ENCODE peak calls at places on chromosome 13, in four cellular contexts. C, A, N and E are unnamed samples.

GRCh38 chr13:35512271-35512920 is 35.9 kb upstream of the MAB21L1 start:
- DNase-seq in A (no peak), N (peak), C (peak), E (peak)

GRCh38 chr13:30033681-30034447 is 183.4 kb upstream of the UBL3 start:
- DNase-seq in C (peak), N (peak), A (no peak), E (peak)

GRCh38 chr13:51793570-51794273 is 10.2 kb downstream of the DHRS12 start:
- DNase-seq in A (peak), N (peak), C (peak), E (peak)

GRCh38 chr13:113350065-113350937 is 13.6 kb downstream of the GRTP1 start:
- DNase-seq in A (peak), N (no peak), C (no peak), E (no peak)

GRCh38 chr13:29516880-29517279 is 78.6 kb downstream of the SLC7A1 start:
- DNase-seq in N (no peak), A (no peak), C (no peak), E (no peak)

GRCh38 chr13:33347866-33348265 is 62.3 kb upstream of the STARD13 start:
- DNase-seq in A (no peak), N (no peak), C (no peak), E (no peak)

GRCh38 chr13:107370036-107370785 is 802.3 kb upstream of the ARGLU1 start:
- DNase-seq in C (no peak), A (no peak), N (peak), E (peak)

GRCh38 chr13:112690242-112690943 is 555 bp downstream of the ATP11A start:
- DNase-seq in C (peak), A (peak), N (peak), E (peak)

GRCh38 chr13:73162912-73163911 is 104.4 kb downstream of the KLF5 start:
- DNase-seq in N (no peak), C (no peak), A (no peak), E (no peak)

GRCh38 chr13:31437975-31438374 is 238.2 kb downstream of the B3GLCT start:
- DNase-seq in N (no peak), A (no peak), C (no peak), E (no peak)

GRCh38 chr13:34863360-34864135 is 78.5 kb upstream of the NBEA start:
- DNase-seq in A (no peak), N (peak), C (peak), E (peak)

GRCh38 chr13:99605417-99606321 is 104.4 kb downstream of the TM9SF2 start:
- DNase-seq in N (no peak), C (peak), A (peak), E (no peak)

GRCh38 chr13:95955255-95955654 is 97.9 kb downstream of the UGGT2 start:
- DNase-seq in C (no peak), A (no peak), N (no peak), E (no peak)

GRCh38 chr13:98457053-98457452 is 119.9 kb downstream of the STK24 start:
- DNase-seq in A (no peak), N (no peak), C (no peak), E (no peak)

GRCh38 chr13:102948006-102948405 is 102.2 kb downstream of the ERCC5 start:
- DNase-seq in N (no peak), C (peak), A (no peak), E (peak)

GRCh38 chr13:32428581-32429072 is 697 bp upstream of the N4BP2L1 start:
- DNase-seq in N (no peak), C (no peak), A (peak), E (no peak)

GRCh38 chr13:47066261-47066660 is 169.4 kb upstream of the HTR2A start:
- DNase-seq in A (no peak), C (no peak), N (no peak), E (peak)

GRCh38 chr13:34465423-34465922 is 476.6 kb upstream of the NBEA start:
- DNase-seq in N (no peak), A (no peak), C (no peak), E (no peak)

GRCh38 chr13:67204731-67205130 is 25.4 kb downstream of the PCDH9 start:
- DNase-seq in A (no peak), C (no peak), N (no peak), E (peak)

GRCh38 chr13:45592758-45593157 is 22.8 kb downstream of the ERICH6B start:
- DNase-seq in A (no peak), C (no peak), N (no peak), E (no peak)

GRCh38 chr13:30016398-30016797 is 166.0 kb upstream of the UBL3 start:
- DNase-seq in A (no peak), C (no peak), N (no peak), E (no peak)

GRCh38 chr13:112720814-112721197 is 31.0 kb downstream of the ATP11A start:
- DNase-seq in A (no peak), C (no peak), N (no peak), E (no peak)

GRCh38 chr13:51770681-51771417 is 33.1 kb downstream of the DHRS12 start:
- DNase-seq in C (no peak), N (no peak), A (peak), E (no peak)

DNA sequence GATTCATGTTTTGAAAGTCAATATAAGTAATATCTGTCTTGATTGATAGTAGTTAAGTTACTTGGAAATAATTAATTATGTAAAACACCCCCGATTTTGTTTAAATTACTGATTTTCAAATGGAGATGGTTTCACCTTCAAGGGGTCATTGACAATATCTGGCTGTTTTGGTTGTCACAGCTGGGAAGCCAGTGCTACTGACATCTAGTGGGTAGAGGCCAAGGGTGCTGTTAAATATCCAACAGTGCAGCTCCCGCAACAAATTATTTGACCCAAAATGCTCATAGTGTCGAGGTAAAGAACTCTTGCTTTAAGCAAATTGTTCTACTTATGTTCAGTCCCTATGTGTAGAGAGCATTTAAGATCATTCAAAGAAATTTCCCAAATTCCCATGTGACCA is 50.6 kb upstream of the PCDH20 start:
- DNase-seq in N (no peak), C (no peak), A (no peak), E (no peak)
- TF ChIP-seq CTCF in N (no peak), C (peak), A (peak), E (no peak)

DNA sequence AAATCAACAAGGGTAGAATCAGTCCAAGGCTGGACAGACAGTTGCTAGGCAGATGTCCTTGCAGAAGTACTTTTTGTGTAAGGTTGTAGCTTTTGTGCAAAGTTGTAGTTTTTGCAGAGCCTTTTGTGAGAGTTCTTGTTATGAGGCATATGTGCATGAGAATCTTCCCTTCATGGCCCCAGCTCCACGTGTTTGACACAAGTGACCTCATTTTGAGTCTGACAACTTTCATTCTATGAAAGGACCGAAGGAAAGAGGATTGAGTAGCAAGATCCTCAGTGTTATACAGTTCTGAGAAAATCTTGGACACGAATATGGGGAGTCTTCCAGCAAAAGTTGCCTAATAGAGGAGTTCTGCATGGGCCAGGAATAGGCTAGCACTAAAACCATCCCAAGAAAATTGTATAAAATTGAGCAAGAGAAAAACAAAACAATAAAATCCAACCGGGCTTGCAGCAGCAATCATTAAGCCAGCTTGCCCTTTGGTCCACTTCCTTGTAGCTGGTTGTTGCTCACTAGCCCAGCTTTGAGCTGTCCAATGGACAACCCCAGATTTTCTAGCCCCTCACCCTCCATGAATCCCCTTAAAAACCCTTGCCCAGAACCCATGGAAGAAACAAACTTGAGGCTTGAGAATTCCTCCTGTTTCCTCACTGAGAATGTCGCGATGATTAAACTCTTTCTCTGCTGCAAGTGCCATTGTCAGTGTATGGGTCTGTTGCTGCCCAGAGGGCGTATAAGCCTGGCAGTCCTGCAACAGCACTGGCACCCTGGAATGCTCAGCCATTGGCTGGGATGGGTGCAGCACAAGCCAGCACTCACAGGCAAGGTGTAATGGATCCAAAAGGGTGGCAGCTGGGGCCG is 6.5 kb downstream of the EPSTI1 start:
- DNase-seq in N (peak), C (peak), A (no peak), E (no peak)
- H3K4me3 ChIP-seq in N (no peak), C (no peak), A (no peak), E (no peak)

DNA sequence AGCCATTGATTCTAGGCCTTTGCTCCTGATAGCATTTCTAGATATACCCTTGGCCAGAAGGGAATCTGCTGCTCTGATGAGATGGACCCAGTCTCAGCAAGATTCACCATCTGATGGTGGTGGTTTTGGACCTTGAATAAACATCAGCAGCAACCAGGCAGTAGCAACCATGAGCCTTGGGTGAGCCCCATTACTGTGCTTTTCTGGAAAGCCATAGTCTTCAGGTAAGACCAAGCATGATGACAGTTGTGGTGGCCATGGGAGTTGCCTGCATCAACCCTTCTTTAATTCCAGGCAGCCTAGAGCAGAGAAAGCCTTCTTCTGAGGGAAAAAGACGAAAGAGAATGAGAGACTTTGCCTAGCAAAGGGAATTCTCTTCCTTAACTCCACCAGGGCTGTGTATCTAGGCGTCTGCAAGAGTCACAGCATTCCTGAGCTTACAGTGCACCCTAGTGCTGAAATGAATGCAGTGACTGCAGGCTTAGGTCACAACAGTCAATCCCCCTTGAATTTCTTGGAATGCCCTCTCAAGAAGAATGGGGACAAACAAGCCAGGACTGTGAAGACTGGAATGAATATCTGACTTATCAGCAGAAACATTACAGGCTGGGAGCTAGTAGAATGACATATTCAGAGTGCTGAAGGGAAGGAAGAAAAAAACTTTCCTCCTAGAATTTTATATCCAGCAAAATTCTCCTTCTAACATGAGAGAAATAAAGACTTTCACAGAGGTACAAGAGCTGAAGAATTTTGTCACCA is 942.4 kb upstream of the PCDH20 start:
- DNase-seq in N (peak), A (peak), C (peak), E (peak)
- TF ChIP-seq CTCF in N (no peak), A (peak), C (peak), E (peak)

GRCh38 chr13:71798723-71799122 is 68.3 kb downstream of the DACH1 start:
- DNase-seq in C (no peak), A (no peak), N (no peak), E (no peak)

GRCh38 chr13:71801781-71802180 is 65.2 kb downstream of the DACH1 start:
- DNase-seq in A (no peak), N (no peak), C (no peak), E (no peak)

GRCh38 chr13:71799320-71799719 is 67.7 kb downstream of the DACH1 start:
- DNase-seq in N (no peak), A (no peak), C (no peak), E (no peak)

GRCh38 chr13:71797487-71797886 is 69.5 kb downstream of the DACH1 start:
- DNase-seq in N (peak), A (no peak), C (no peak), E (no peak)

DNA sequence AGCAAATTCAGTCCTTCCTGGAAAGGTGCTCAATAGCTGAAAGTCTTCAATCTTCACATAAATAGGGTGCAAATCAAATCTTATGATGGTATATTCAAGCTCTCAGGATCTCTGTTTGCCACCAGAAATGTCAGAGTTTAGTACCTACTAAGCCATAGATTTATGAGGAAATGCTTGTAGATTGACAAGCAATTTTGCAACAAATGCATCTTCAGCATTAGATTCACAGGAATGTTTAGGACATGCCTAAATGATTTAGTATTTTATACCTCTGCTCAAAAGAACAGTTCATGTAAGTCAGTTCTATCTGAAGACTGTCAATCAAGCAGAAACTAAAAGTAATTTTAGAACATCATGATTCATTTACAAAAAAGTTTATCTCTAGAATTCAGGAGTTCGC is 65.8 kb downstream of the DACH1 start:
- DNase-seq in N (no peak), A (no peak), C (no peak), E (no peak)
- H3K4me3 ChIP-seq in N (no peak), A (no peak), C (no peak), E (no peak)